ENCODE peak calls at places on chromosomes 12 and 14, in ten cellular contexts. U, P, H, L, Y, I, M, R, Q and A are unnamed samples.

GRCh38 chr14:84622357-84622756 is 907.6 kb upstream of the FLRT2 start:
- DNase-seq in Y (no peak), R (no peak), M (no peak), L (no peak), I (no peak), H (no peak), U (no peak), P (no peak), Q (no peak), A (no peak)

GRCh38 chr12:12992418-12993175 is 7.5 kb downstream of the HEBP1 start:
- DNase-seq in M (no peak), U (peak), H (peak), P (peak), Y (peak), Q (no peak), I (no peak), L (no peak), R (no peak), A (no peak)

GRCh38 chr14:92692822-92693226 is 55.6 kb downstream of the LGMN start:
- DNase-seq in Y (no peak), M (no peak), I (peak), R (peak), H (peak), P (no peak), Q (peak), U (peak), L (no peak), A (no peak)

GRCh38 chr14:75448209-75448608 is 20.4 kb downstream of the JDP2 start:
- DNase-seq in H (no peak), R (no peak), L (no peak), I (no peak), P (no peak), U (no peak), Y (peak), Q (no peak), M (no peak), A (no peak)

GRCh38 chr14:68491793-68492192 is 301.1 kb downstream of the ZFP36L1 start:
- DNase-seq in I (no peak), M (no peak), P (no peak), Y (no peak), H (no peak), L (no peak), Q (no peak), U (no peak), R (no peak), A (peak)

GRCh38 chr12:12717586-12718381 is 616 bp downstream of the CDKN1B start:
- DNase-seq in M (no peak), H (peak), I (peak), R (no peak), P (no peak), Y (no peak), U (no peak), Q (peak), L (peak), A (no peak)

GRCh38 chr12:10562306-10562933 is 51.0 kb downstream of the MAGOHB start:
- DNase-seq in U (peak), Q (no peak), Y (peak), P (no peak), M (peak), H (peak), I (peak), L (no peak), R (no peak), A (peak)

GRCh38 chr12:65823481-65824313 is 586 bp upstream of the HMGA2 start:
- DNase-seq in M (peak), P (peak), R (peak), I (no peak), H (peak), Q (no peak), U (peak), Y (no peak), L (peak), A (peak)

GRCh38 chr14:62691613-62692489 is 353.4 kb downstream of the KCNH5 start:
- DNase-seq in Y (peak), R (peak), P (peak), Q (no peak), U (peak), H (peak), L (no peak), M (no peak), I (no peak), A (no peak)

GRCh38 chr12:67077617-67078016 is 191.5 kb upstream of the CAND1 start:
- DNase-seq in H (no peak), R (no peak), Y (peak), U (peak), P (no peak), I (no peak), M (no peak), Q (no peak), L (no peak), A (no peak)

GRCh38 chr14:20413785-20414117 is 450 bp upstream of the TEP1 start:
- DNase-seq in L (no peak), M (no peak), R (no peak), Y (no peak), P (no peak), I (peak), U (no peak), Q (no peak), H (no peak), A (peak)

GRCh38 chr12:53593031-53593430 is 33.2 kb downstream of the ATF7 start:
- DNase-seq in Q (no peak), U (no peak), I (no peak), R (no peak), H (no peak), P (no peak), Y (no peak), L (no peak), M (no peak), A (no peak)

GRCh38 chr14:94886931-94887330 is 117.0 kb upstream of the GSC start:
- DNase-seq in H (no peak), R (no peak), I (no peak), L (no peak), U (no peak), M (no peak), Y (no peak), Q (no peak), P (no peak), A (no peak)

GRCh38 chr14:94889520-94890312 is 119.8 kb upstream of the GSC start:
- DNase-seq in I (no peak), M (no peak), P (no peak), Q (no peak), Y (no peak), R (no peak), L (no peak), H (no peak), U (no peak), A (no peak)

GRCh38 chr14:94887591-94887990 is 117.7 kb upstream of the GSC start:
- DNase-seq in M (no peak), Y (no peak), L (no peak), P (no peak), H (no peak), U (no peak), I (no peak), R (no peak), Q (no peak), A (no peak)

GRCh38 chr14:94885481-94886155 is 115.7 kb upstream of the GSC start:
- DNase-seq in Y (no peak), P (no peak), L (no peak), Q (no peak), M (no peak), H (no peak), R (no peak), I (no peak), U (no peak), A (no peak)

GRCh38 chr14:94888108-94888507 is 118.2 kb upstream of the GSC start:
- DNase-seq in R (no peak), H (no peak), Y (no peak), U (no peak), P (no peak), L (no peak), I (no peak), M (no peak), Q (no peak), A (no peak)
- H3K4me3 ChIP-seq in R (no peak), H (no peak), Y (no peak), U (no peak), P (no peak), L (no peak), I (no peak), M (no peak), Q (no peak), A (no peak)

GRCh38 chr14:76810953-76811400 is 1.7 kb downstream of the ANGEL1 start:
- DNase-seq in M (no peak), R (no peak), U (peak), P (no peak), I (no peak), L (no peak), Q (no peak), H (peak), Y (peak), A (peak)

GRCh38 chr14:76810525-76810924 is 2.2 kb downstream of the ANGEL1 start:
- DNase-seq in P (no peak), H (no peak), I (no peak), L (no peak), U (no peak), M (no peak), R (no peak), Y (no peak), Q (no peak), A (no peak)

GRCh38 chr14:76812422-76813383 is at the start of gene ANGEL1:
- DNase-seq in P (peak), Q (peak), M (peak), U (peak), H (peak), L (peak), I (peak), R (peak), Y (peak), A (peak)

GRCh38 chr14:76812093-76812421 is 625 bp downstream of the ANGEL1 start:
- DNase-seq in L (no peak), Y (no peak), Q (no peak), I (no peak), H (no peak), M (no peak), R (no peak), U (no peak), P (no peak), A (peak)

DNA sequence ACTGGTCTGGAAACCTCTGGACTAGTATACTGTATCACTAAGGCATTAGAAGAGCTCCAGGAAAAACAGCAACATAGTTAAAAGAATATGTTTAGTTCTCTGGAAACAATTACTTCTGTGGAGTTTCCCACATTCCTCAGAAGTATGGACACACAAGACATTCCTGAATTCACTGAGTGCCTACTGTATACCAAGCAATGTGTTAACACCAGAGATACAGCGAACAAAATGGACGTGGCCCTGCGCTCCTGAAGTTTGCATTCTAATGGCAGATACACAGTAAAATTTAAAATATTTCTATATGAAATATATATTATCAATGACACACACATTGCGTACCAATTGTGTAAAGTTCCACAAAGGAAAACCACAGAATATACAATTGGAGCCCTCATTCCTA is 1.1 kb downstream of the ANGEL1 start:
- DNase-seq in L (no peak), Y (peak), M (no peak), I (no peak), U (peak), R (no peak), H (no peak), P (no peak), Q (no peak), A (no peak)
- H3K4me3 ChIP-seq in L (peak), Y (peak), M (peak), I (peak), U (peak), R (peak), H (peak), P (peak), Q (peak), A (peak)

GRCh38 chr12:86138770-86139169 is 117.4 kb downstream of the MGAT4C start:
- DNase-seq in P (no peak), H (no peak), Y (no peak), I (no peak), L (no peak), U (no peak), M (no peak), Q (no peak), R (no peak), A (no peak)

GRCh38 chr12:86137936-86138335 is 118.3 kb downstream of the MGAT4C start:
- DNase-seq in P (no peak), H (peak), Q (no peak), I (no peak), M (no peak), L (no peak), Y (peak), R (no peak), U (peak), A (no peak)

GRCh38 chr12:86139671-86140070 is 116.5 kb downstream of the MGAT4C start:
- DNase-seq in I (no peak), M (no peak), U (peak), Y (no peak), H (no peak), R (no peak), L (no peak), P (no peak), Q (no peak), A (no peak)

GRCh38 chr12:86148071-86148470 is 108.1 kb downstream of the MGAT4C start:
- DNase-seq in Q (no peak), Y (no peak), P (no peak), H (no peak), I (no peak), U (no peak), L (no peak), R (no peak), M (no peak), A (no peak)

DNA sequence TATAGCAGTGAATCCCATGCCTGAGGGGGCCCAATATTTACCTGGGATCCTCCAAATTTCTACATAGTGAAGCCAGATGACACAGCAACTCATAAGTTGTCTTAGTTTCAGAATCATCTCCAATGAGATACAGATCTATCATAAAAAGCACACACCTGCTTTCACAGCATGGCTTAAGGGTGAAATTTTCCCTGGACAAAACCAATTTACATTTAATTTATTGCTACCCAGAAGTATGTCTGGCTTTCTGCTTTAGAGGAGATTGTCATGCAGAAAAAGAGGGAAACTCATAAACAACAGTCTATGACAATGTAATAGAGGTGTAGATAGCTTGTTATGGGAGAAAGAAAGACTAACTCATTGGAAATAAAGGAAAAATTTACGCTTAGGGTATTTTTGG is 113.0 kb downstream of the MGAT4C start:
- DNase-seq in P (no peak), R (no peak), U (no peak), H (no peak), L (no peak), Y (no peak), Q (no peak), M (no peak), I (no peak), A (no peak)
- H3K4me3 ChIP-seq in P (no peak), R (no peak), U (no peak), H (no peak), L (no peak), Y (no peak), Q (no peak), M (no peak), I (no peak), A (no peak)

DNA sequence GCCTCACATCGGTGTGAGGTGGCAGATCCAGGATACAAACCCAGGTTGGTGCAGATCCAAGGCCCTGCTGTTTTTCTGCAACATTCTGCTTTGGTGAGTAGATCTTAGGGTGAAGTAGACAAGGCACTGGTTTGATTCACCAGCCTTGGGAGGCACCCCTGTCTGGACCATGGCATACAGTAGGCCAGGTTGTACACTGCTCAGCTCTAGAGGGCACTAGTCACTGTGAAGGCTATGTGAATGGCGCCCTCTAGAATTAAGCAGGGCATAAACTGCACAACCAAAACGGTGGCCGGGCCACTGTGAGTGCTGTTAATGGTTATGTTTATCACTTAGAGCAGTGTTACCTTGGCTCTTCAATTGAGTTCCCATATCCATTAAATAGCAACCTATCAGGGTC is 280.6 kb upstream of the PWP1 start:
- DNase-seq in P (no peak), Q (no peak), U (peak), M (no peak), H (peak), R (no peak), I (no peak), Y (peak), L (no peak), A (peak)
- H3K4me3 ChIP-seq in P (no peak), Q (no peak), U (no peak), M (no peak), H (no peak), R (no peak), I (no peak), Y (no peak), L (no peak), A (no peak)

DNA sequence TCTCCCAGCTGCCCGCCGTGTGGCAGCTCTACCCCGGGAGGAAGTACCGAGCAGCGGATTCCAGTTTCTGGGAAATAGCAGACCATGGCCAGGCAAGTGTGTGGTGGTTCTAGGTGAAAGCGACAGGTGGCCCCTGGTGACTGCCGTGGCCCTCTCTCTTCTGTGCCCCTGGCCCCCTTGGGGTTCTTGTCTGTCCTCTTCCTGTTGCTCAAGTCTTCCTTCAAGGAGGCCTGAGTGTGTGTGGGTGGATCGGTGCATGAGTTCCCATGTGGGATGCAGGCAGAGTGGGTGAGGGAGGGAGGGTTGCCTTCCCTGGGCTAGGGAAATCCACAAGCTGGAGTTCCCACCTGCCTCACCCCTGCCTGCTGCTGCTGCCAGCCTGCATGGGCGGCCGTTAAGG is 4.6 kb downstream of the TCL1B start:
- DNase-seq in M (no peak), U (no peak), Q (no peak), H (no peak), P (no peak), Y (no peak), R (no peak), I (no peak), L (no peak), A (no peak)
- H3K4me3 ChIP-seq in M (no peak), U (no peak), Q (no peak), H (no peak), P (no peak), Y (no peak), R (no peak), I (no peak), L (no peak), A (no peak)

GRCh38 chr14:91363776-91364523 is 53.7 kb downstream of the CCDC88C start:
- DNase-seq in L (peak), U (no peak), Y (no peak), P (no peak), H (no peak), Q (no peak), R (no peak), M (no peak), I (no peak), A (peak)

GRCh38 chr14:91366749-91367148 is 50.9 kb downstream of the CCDC88C start:
- DNase-seq in R (no peak), P (no peak), L (no peak), M (no peak), H (no peak), Y (no peak), Q (no peak), U (no peak), I (no peak), A (no peak)

GRCh38 chr14:91364524-91365270 is 52.9 kb downstream of the CCDC88C start:
- DNase-seq in Y (no peak), M (no peak), U (no peak), L (no peak), H (no peak), R (no peak), I (no peak), Q (no peak), P (no peak), A (no peak)

GRCh38 chr14:91367173-91368171 is 50.1 kb downstream of the CCDC88C start:
- DNase-seq in Y (no peak), R (peak), P (no peak), H (peak), I (peak), M (no peak), Q (no peak), U (peak), L (peak), A (peak)

DNA sequence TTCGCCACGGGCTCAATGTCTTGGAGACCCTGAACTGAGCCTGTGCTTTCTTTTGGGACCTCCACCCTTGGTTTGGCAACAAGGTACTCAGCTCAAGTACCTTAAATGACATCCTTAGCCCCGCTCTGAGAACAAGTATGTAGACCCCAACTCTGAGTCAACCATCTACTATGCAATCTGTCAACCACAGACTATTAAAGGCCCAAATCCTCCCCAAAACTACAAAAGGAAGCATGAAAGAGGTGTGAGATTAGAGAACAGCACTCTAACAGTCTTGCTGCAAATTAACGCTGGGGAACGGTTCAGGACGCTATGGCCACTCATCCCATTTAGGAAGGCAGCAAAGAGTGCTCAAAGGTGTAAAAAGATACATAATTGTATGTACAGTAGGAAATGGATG is 52.1 kb downstream of the CCDC88C start:
- DNase-seq in P (no peak), U (no peak), R (no peak), I (no peak), M (no peak), Q (no peak), H (no peak), L (no peak), Y (no peak), A (no peak)
- H3K4me3 ChIP-seq in P (no peak), U (no peak), R (no peak), I (no peak), M (no peak), Q (no peak), H (no peak), L (no peak), Y (no peak), A (no peak)

GRCh38 chr14:93959239-93960107 is 16.9 kb downstream of the ASB2 start:
- DNase-seq in Q (no peak), P (peak), M (no peak), R (peak), I (peak), Y (peak), U (peak), L (peak), H (peak), A (peak)

GRCh38 chr14:93956514-93957332 is 19.6 kb downstream of the ASB2 start:
- DNase-seq in P (no peak), Y (no peak), Q (no peak), U (no peak), L (no peak), H (no peak), R (no peak), M (no peak), I (no peak), A (peak)

GRCh38 chr14:93957333-93957710 is 19.0 kb downstream of the ASB2 start:
- DNase-seq in Q (no peak), M (no peak), I (no peak), L (no peak), U (no peak), P (no peak), R (no peak), Y (no peak), H (no peak), A (no peak)

GRCh38 chr14:93958567-93959238 is 17.7 kb downstream of the ASB2 start:
- DNase-seq in I (no peak), R (no peak), P (no peak), Y (no peak), H (no peak), L (no peak), M (no peak), U (no peak), Q (no peak), A (no peak)

GRCh38 chr14:93957751-93958566 is 18.4 kb downstream of the ASB2 start:
- DNase-seq in L (no peak), I (no peak), R (no peak), P (no peak), Q (no peak), U (no peak), Y (no peak), H (no peak), M (no peak), A (no peak)
- H3K4me3 ChIP-seq in L (no peak), I (no peak), R (no peak), P (no peak), Q (peak), U (no peak), Y (no peak), H (no peak), M (no peak), A (no peak)